ENCODE peak calls at places on chromosomes 13 and 19, in eight cellular contexts. One of them, this sample, is unnamed.

GRCh38 chr13:99385161-99385560 is 78.0 kb upstream of the GPR183 start:
- DNase-seq in thoracic aorta: no peak
- DNase-seq in Caco-2: no peak
- DNase-seq in RWPE1: no peak
- DNase-seq in AG10803: no peak
- DNase-seq in AG04450: no peak
- DNase-seq in HL-60: no peak
- DNase-seq in HFFc6: no peak
- DNase-seq in this sample: no peak

GRCh38 chr13:28636677-28637317 is 22.1 kb upstream of the POMP start:
- DNase-seq in AG04450: peak
- DNase-seq in RWPE1: peak
- DNase-seq in HL-60: peak
- DNase-seq in thoracic aorta: no peak
- DNase-seq in AG10803: peak
- DNase-seq in Caco-2: peak
- DNase-seq in HFFc6: peak
- DNase-seq in this sample: peak

GRCh38 chr13:42762917-42763316 is 18.5 kb upstream of the FAM216B start:
- DNase-seq in Caco-2: no peak
- DNase-seq in RWPE1: peak
- DNase-seq in HFFc6: peak
- DNase-seq in thoracic aorta: no peak
- DNase-seq in AG10803: peak
- DNase-seq in HL-60: no peak
- DNase-seq in AG04450: peak
- DNase-seq in this sample: no peak

GRCh38 chr13:40563350-40564125 is 102.9 kb downstream of the FOXO1 start:
- DNase-seq in thoracic aorta: no peak
- DNase-seq in RWPE1: no peak
- DNase-seq in Caco-2: peak
- DNase-seq in AG04450: no peak
- DNase-seq in AG10803: no peak
- DNase-seq in HFFc6: no peak
- DNase-seq in HL-60: peak
- DNase-seq in this sample: no peak

GRCh38 chr13:40589285-40590109 is 76.9 kb downstream of the FOXO1 start:
- DNase-seq in HFFc6: no peak
- DNase-seq in AG04450: no peak
- DNase-seq in AG10803: peak
- DNase-seq in Caco-2: no peak
- DNase-seq in HL-60: peak
- DNase-seq in thoracic aorta: no peak
- DNase-seq in RWPE1: peak
- DNase-seq in this sample: peak

GRCh38 chr13:113275387-113275786 is 21.7 kb upstream of the LAMP1 start:
- DNase-seq in thoracic aorta: no peak
- DNase-seq in AG04450: peak
- DNase-seq in RWPE1: peak
- DNase-seq in Caco-2: peak
- DNase-seq in AG10803: peak
- DNase-seq in HFFc6: peak
- DNase-seq in HL-60: peak
- DNase-seq in this sample: peak

GRCh38 chr19:36436531-36436930 is 18.1 kb upstream of the ZFP82 start:
- DNase-seq in Caco-2: no peak
- DNase-seq in HL-60: no peak
- DNase-seq in AG10803: no peak
- DNase-seq in HFFc6: no peak
- DNase-seq in thoracic aorta: no peak
- DNase-seq in AG04450: no peak
- DNase-seq in RWPE1: no peak
- DNase-seq in this sample: no peak

GRCh38 chr19:33904681-33905080 is 108.0 kb downstream of the KCTD15 start:
- DNase-seq in thoracic aorta: no peak
- DNase-seq in Caco-2: no peak
- DNase-seq in AG10803: no peak
- DNase-seq in AG04450: no peak
- DNase-seq in HL-60: no peak
- DNase-seq in RWPE1: peak
- DNase-seq in HFFc6: no peak
- DNase-seq in this sample: peak

GRCh38 chr13:102580552-102581169 is 16.1 kb upstream of the TPP2 start:
- DNase-seq in RWPE1: peak
- DNase-seq in thoracic aorta: no peak
- DNase-seq in AG10803: peak
- DNase-seq in HL-60: peak
- DNase-seq in Caco-2: peak
- DNase-seq in AG04450: peak
- DNase-seq in HFFc6: peak
- DNase-seq in this sample: peak

GRCh38 chr19:18590273-18591272 is 2.0 kb downstream of the REX1BD start:
- DNase-seq in thoracic aorta: no peak
- DNase-seq in Caco-2: peak
- DNase-seq in RWPE1: peak
- DNase-seq in AG10803: peak
- DNase-seq in HL-60: no peak
- DNase-seq in HFFc6: no peak
- DNase-seq in AG04450: no peak
- DNase-seq in this sample: peak
- TF ChIP-seq CTCF in thoracic aorta: no peak
- TF ChIP-seq CTCF in Caco-2: no peak
- TF ChIP-seq CTCF in RWPE1: peak
- TF ChIP-seq CTCF in AG10803: peak
- TF ChIP-seq CTCF in HL-60: no peak
- TF ChIP-seq CTCF in HFFc6: peak
- TF ChIP-seq CTCF in AG04450: peak
- TF ChIP-seq CTCF in this sample: peak

DNA sequence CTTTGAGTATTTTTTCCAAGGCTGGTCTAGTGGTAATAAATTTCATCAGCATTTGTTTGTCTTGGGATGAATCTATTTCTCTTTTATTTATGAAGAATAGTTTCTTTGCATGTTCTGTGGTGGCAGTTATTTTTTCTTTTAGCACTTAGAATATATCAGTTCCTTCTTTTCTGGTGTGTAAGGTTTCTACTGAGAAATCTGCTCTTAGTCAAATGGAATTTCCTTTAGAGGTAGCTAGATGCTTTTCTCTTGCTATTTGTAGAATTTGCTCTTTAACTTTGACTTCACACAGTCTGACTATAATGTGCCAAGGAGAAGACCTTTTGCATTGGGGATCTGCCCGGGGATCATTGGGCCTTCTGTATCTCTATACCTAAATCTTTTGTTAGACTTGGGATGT is 4.1 kb upstream of the SIGLEC6 start:
- DNase-seq in thoracic aorta: no peak
- DNase-seq in Caco-2: no peak
- DNase-seq in RWPE1: no peak
- DNase-seq in AG10803: no peak
- DNase-seq in AG04450: no peak
- DNase-seq in HFFc6: no peak
- DNase-seq in HL-60: no peak
- DNase-seq in this sample: no peak
- TF ChIP-seq CTCF in thoracic aorta: no peak
- TF ChIP-seq CTCF in Caco-2: no peak
- TF ChIP-seq CTCF in RWPE1: no peak
- TF ChIP-seq CTCF in AG10803: no peak
- TF ChIP-seq CTCF in AG04450: no peak
- TF ChIP-seq CTCF in HFFc6: no peak
- TF ChIP-seq CTCF in HL-60: no peak
- TF ChIP-seq CTCF in this sample: no peak

DNA sequence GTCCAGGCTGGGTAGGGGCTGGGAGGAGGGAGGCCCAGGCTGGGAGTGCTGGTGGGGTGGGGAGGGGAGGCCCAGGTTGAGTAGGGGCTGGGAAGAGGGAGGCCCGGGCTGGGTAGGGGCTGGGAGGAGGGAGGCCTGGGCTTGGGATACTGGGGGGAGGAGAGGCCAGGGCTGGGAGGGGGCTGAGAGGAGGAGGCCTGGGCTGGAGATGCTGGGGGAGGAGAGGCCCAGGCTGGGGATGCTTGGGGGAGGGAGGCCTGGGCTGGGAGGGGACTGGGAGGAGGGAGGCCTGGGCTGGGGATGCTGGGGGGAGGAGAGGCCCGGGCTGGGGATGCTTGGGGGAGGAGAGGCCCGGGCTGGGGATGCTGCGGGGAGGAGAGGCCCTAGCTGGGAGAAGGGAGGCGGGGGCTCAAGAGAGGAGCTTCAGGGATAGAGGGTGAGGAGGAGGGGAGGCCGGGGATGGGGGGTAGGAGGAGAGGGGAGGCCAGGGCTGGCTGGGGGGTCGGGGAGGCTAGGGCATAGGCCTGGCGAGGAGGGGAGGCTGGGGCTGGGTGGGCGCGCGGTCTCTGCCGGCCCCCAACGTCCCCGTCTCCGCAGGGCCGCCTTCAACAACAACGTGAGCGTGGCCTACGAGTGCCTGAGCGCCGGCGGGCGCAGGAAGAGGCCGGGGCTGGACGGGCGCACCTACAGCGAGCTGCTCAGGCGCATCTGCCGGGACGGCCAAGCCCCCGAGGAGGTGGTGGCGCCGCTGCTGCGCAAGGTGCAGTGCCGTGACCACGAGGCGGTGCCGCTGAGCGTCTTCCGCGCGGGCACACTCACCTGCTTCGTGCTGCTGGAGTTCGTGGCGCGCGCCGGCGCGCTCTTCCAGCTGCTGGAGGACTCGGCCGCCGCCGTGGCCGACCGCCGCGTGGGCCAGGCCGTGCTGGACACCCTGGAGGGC is 11.3 kb downstream of the TPGS1 start:
- DNase-seq in HL-60: no peak
- DNase-seq in Caco-2: peak
- DNase-seq in thoracic aorta: no peak
- DNase-seq in HFFc6: no peak
- DNase-seq in AG04450: no peak
- DNase-seq in RWPE1: no peak
- DNase-seq in AG10803: peak
- DNase-seq in this sample: no peak
- TF ChIP-seq CTCF in HL-60: no peak
- TF ChIP-seq CTCF in Caco-2: no peak
- TF ChIP-seq CTCF in thoracic aorta: no peak
- TF ChIP-seq CTCF in HFFc6: no peak
- TF ChIP-seq CTCF in AG04450: no peak
- TF ChIP-seq CTCF in RWPE1: no peak
- TF ChIP-seq CTCF in AG10803: no peak
- TF ChIP-seq CTCF in this sample: no peak

GRCh38 chr19:44626067-44626624 is 12.8 kb downstream of the IGSF23 start:
- DNase-seq in RWPE1: peak
- DNase-seq in Caco-2: no peak
- DNase-seq in HFFc6: peak
- DNase-seq in AG04450: peak
- DNase-seq in AG10803: peak
- DNase-seq in thoracic aorta: no peak
- DNase-seq in HL-60: no peak
- DNase-seq in this sample: no peak
- TF ChIP-seq CTCF in RWPE1: no peak
- TF ChIP-seq CTCF in Caco-2: no peak
- TF ChIP-seq CTCF in HFFc6: no peak
- TF ChIP-seq CTCF in AG04450: no peak
- TF ChIP-seq CTCF in AG10803: no peak
- TF ChIP-seq CTCF in thoracic aorta: no peak
- TF ChIP-seq CTCF in HL-60: no peak
- TF ChIP-seq CTCF in this sample: no peak

GRCh38 chr19:39533003-39533512 is 406 bp upstream of the EID2B start:
- DNase-seq in Caco-2: no peak
- DNase-seq in thoracic aorta: no peak
- DNase-seq in AG04450: no peak
- DNase-seq in HFFc6: no peak
- DNase-seq in HL-60: no peak
- DNase-seq in AG10803: no peak
- DNase-seq in RWPE1: no peak
- DNase-seq in this sample: no peak
- TF ChIP-seq CTCF in Caco-2: no peak
- TF ChIP-seq CTCF in thoracic aorta: no peak
- TF ChIP-seq CTCF in AG04450: no peak
- TF ChIP-seq CTCF in HFFc6: peak
- TF ChIP-seq CTCF in HL-60: no peak
- TF ChIP-seq CTCF in AG10803: no peak
- TF ChIP-seq CTCF in RWPE1: peak
- TF ChIP-seq CTCF in this sample: peak

GRCh38 chr13:30355405-30355741 is 48.0 kb upstream of the KATNAL1 start:
- DNase-seq in Caco-2: peak
- DNase-seq in AG10803: no peak
- DNase-seq in RWPE1: no peak
- DNase-seq in HL-60: no peak
- DNase-seq in HFFc6: no peak
- DNase-seq in thoracic aorta: no peak
- DNase-seq in AG04450: no peak
- DNase-seq in this sample: peak
- TF ChIP-seq CTCF in Caco-2: no peak
- TF ChIP-seq CTCF in AG10803: no peak
- TF ChIP-seq CTCF in RWPE1: no peak
- TF ChIP-seq CTCF in HL-60: no peak
- TF ChIP-seq CTCF in HFFc6: peak
- TF ChIP-seq CTCF in thoracic aorta: no peak
- TF ChIP-seq CTCF in AG04450: peak
- TF ChIP-seq CTCF in this sample: no peak

DNA sequence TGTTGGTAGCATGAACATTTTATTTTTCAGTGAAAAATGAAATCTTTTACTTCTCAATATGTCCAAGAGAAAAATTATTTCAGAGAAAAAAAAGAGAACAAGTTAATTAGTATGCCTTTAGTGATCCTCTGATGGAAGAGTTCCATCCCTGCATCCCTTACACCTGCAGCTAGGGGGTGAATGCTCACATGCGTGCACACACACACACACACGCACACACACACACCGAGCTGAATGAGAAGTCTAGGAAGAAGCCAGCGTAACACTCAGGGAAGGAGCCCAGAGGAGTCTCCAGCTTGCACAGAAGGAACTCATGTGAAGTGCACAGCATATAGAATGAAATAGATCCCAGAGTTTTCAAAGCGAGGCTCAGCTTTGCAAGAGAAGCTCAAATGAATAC is 510.5 kb downstream of the IRS2 start:
- DNase-seq in AG04450: no peak
- DNase-seq in HFFc6: no peak
- DNase-seq in thoracic aorta: no peak
- DNase-seq in AG10803: no peak
- DNase-seq in Caco-2: peak
- DNase-seq in HL-60: no peak
- DNase-seq in RWPE1: peak
- DNase-seq in this sample: peak
- TF ChIP-seq CTCF in AG04450: peak
- TF ChIP-seq CTCF in HFFc6: no peak
- TF ChIP-seq CTCF in thoracic aorta: no peak
- TF ChIP-seq CTCF in AG10803: no peak
- TF ChIP-seq CTCF in Caco-2: no peak
- TF ChIP-seq CTCF in HL-60: no peak
- TF ChIP-seq CTCF in RWPE1: no peak
- TF ChIP-seq CTCF in this sample: peak

GRCh38 chr19:23822735-23823134 is 64.0 kb upstream of the ZNF681 start:
- DNase-seq in AG10803: no peak
- DNase-seq in AG04450: no peak
- DNase-seq in HFFc6: no peak
- DNase-seq in thoracic aorta: no peak
- DNase-seq in Caco-2: peak
- DNase-seq in HL-60: no peak
- DNase-seq in RWPE1: peak
- DNase-seq in this sample: no peak

GRCh38 chr19:23823952-23824389 is 65.3 kb upstream of the ZNF681 start:
- DNase-seq in Caco-2: peak
- DNase-seq in AG04450: no peak
- DNase-seq in AG10803: no peak
- DNase-seq in RWPE1: no peak
- DNase-seq in thoracic aorta: no peak
- DNase-seq in HL-60: peak
- DNase-seq in HFFc6: no peak
- DNase-seq in this sample: peak
- TF ChIP-seq CTCF in Caco-2: no peak
- TF ChIP-seq CTCF in AG04450: no peak
- TF ChIP-seq CTCF in AG10803: no peak
- TF ChIP-seq CTCF in RWPE1: no peak
- TF ChIP-seq CTCF in thoracic aorta: no peak
- TF ChIP-seq CTCF in HL-60: peak
- TF ChIP-seq CTCF in HFFc6: peak
- TF ChIP-seq CTCF in this sample: no peak